ENCODE peak calls at places on chromosome 19, in six cellular contexts. S, O, C, D, N and I are unnamed samples.

GRCh38 chr19:5793188-5793587 is 2.2 kb upstream of the DUS3L start:
- DNase-seq in D (no peak), O (no peak), S (no peak), C (no peak), N (no peak), I (no peak)

GRCh38 chr19:35177377-35178274 is 23.1 kb downstream of the FXYD5 start:
- DNase-seq in O (no peak), S (peak), D (no peak), C (no peak), N (no peak), I (no peak)

GRCh38 chr19:36136975-36137686 is 2.7 kb upstream of the CAPNS1 start:
- DNase-seq in D (no peak), C (peak), O (no peak), N (peak), S (no peak), I (no peak)

GRCh38 chr19:15180451-15181390 is 20.1 kb downstream of the NOTCH3 start:
- DNase-seq in O (no peak), D (peak), N (peak), S (peak), C (no peak), I (no peak)

GRCh38 chr19:23401086-23401485 is 5.8 kb upstream of the ZNF91 start:
- DNase-seq in D (no peak), O (no peak), S (no peak), N (peak), C (no peak), I (no peak)

GRCh38 chr19:51131780-51132680 is 7.3 kb downstream of the SIGLEC9 start:
- DNase-seq in S (no peak), C (peak), D (no peak), O (peak), N (no peak), I (no peak)

GRCh38 chr19:38387550-38388309 is at the start of gene GGN:
- DNase-seq in N (peak), O (peak), D (peak), C (peak), S (peak), I (peak)

GRCh38 chr19:15330801-15331418 is 1.4 kb downstream of the BRD4 start:
- DNase-seq in O (peak), N (peak), S (no peak), D (no peak), C (peak), I (peak)

GRCh38 chr19:57192064-57192395 is 730 bp downstream of the ZNF264 start:
- DNase-seq in N (no peak), D (no peak), S (no peak), O (no peak), C (peak), I (no peak)

GRCh38 chr19:46967578-46968018 is 52.0 kb upstream of the NPAS1 start:
- DNase-seq in O (no peak), N (no peak), D (no peak), C (no peak), S (no peak), I (no peak)

GRCh38 chr19:16825312-16826168 is 3.7 kb upstream of the SIN3B start:
- DNase-seq in N (peak), D (peak), S (peak), C (peak), O (peak), I (no peak)

GRCh38 chr19:55624109-55625003 is at the start of gene ZNF784:
- DNase-seq in D (peak), S (peak), O (peak), N (peak), C (peak), I (peak)
- H2AK5ac ChIP-seq in D (no peak), S (no peak), O (peak), N (no peak), C (peak), I (no peak)

GRCh38 chr19:19847781-19848180 is 17.9 kb upstream of the ZNF253 start:
- DNase-seq in C (no peak), S (no peak), O (no peak), N (peak), D (no peak), I (no peak)

GRCh38 chr19:19849056-19849455 is 16.6 kb upstream of the ZNF253 start:
- DNase-seq in N (no peak), C (no peak), O (no peak), D (no peak), S (no peak), I (no peak)
- H3K14ac ChIP-seq in N (no peak), C (no peak), O (no peak), D (no peak), S (no peak), I (no peak)

GRCh38 chr19:48872884-48873475 is 759 bp downstream of the PPP1R15A start:
- DNase-seq in N (peak), O (peak), D (peak), C (peak), S (peak), I (peak)
- H2AK5ac ChIP-seq in N (peak), O (peak), D (peak), C (peak), S (peak), I (peak)

DNA sequence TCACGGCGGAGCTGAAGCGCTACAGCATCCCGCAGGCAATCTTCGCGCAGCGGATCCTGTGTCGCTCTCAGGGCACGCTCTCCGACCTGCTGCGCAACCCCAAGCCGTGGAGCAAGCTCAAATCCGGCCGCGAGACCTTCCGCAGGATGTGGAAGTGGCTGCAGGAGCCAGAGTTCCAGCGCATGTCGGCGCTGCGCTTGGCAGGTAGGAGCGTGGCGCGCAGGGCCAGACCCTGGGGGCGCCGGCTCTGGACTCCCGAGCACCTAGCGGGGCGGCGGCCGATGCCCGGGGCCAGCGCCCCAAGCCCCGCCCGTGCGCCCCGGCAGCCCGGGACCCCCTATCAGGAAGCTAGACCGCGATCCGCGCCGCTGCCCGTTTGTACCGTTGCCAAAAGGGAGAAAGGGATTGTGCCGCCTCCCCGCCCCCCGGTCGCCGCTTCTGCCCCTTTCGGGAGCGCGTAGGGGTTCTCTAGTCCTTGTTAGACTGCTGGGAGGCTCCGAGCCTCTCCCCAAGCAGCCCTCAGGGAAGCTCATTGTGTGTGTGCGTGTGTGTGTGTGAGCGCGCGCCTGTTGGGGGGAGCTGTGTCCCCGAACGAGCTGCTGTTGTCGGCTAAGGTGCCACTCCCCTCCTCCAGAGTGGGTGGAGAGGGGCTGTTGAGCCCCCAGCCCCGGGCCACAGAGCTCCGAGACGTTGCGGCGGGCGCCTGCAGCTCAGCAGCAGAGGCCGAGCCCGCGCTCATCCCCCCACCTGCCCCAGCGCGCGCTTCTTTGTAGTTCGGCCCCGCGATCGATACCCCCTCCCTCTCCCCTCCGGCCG is 1.6 kb downstream of the ONECUT3 start:
- DNase-seq in C (no peak), N (no peak), S (no peak), D (peak), O (peak), I (no peak)
- H3K14ac ChIP-seq in C (no peak), N (no peak), S (no peak), D (no peak), O (no peak), I (peak)

GRCh38 chr19:8513687-8514504 is at the start of gene ZNF414:
- DNase-seq in S (peak), N (peak), C (peak), O (peak), D (peak), I (peak)
- H2AK5ac ChIP-seq in S (no peak), N (peak), C (peak), O (peak), D (no peak), I (peak)

GRCh38 chr19:28701491-28701890 is 511.5 kb downstream of the UQCRFS1 start:
- DNase-seq in O (no peak), D (no peak), S (no peak), N (no peak), C (no peak), I (no peak)
- H3K14ac ChIP-seq in O (no peak), D (no peak), S (no peak), N (no peak), C (no peak), I (no peak)

GRCh38 chr19:18612051-18612771 is 459 bp upstream of the TMEM59L start:
- DNase-seq in N (no peak), C (no peak), S (no peak), D (peak), O (no peak), I (no peak)

GRCh38 chr19:18611327-18612050 is 1.2 kb upstream of the TMEM59L start:
- DNase-seq in D (peak), C (no peak), O (no peak), S (peak), N (peak), I (no peak)

GRCh38 chr19:18609717-18610051 is 3.0 kb upstream of the TMEM59L start:
- DNase-seq in O (no peak), C (no peak), S (no peak), D (no peak), N (no peak), I (no peak)

GRCh38 chr19:18610245-18610555 is 2.5 kb upstream of the TMEM59L start:
- DNase-seq in D (no peak), O (no peak), N (no peak), C (no peak), S (no peak), I (no peak)

DNA sequence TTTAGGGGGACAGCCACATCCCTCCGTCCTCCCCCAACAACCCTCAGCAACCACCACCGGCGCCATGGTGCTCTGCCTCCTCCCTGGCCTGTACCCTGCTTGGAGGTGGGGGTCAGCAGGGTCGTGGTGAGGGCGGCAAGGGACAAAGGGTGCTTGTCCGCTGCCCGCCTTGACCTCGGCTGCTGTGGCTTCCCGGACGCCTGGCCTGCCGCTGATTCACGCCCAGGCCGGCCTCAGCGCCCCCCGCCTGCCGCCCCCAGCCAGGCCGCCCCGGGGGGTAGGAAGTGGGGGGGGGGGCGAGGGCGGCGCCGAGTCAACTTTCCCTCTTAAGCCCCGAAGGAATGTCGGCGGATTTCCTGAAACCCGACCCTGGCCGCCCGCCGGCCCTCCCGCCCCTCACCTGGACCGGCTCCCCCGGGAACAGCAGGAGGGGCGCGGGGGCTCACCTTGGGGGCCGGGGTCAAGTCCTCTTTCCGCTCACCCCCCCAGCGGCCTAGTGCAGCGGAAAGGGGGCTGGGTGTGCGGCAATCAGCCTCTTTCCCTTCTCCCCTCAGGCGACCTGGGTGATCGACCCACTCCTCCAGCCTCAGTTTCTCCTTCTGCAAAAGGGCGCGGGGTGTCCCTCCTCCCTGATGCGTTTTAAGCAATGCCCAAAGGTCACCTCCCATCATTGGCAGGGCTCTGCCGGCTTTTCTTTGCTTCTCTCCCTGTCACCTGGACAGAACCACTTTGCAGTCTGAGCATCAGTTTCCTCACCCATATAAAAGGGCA is 1.9 kb upstream of the TMEM59L start:
- DNase-seq in N (no peak), D (peak), S (peak), O (no peak), C (no peak), I (no peak)
- H2AK5ac ChIP-seq in N (no peak), D (peak), S (no peak), O (no peak), C (no peak), I (peak)

GRCh38 chr19:3274245-3275067 is 50.0 kb downstream of the CELF5 start:
- DNase-seq in N (no peak), C (no peak), S (no peak), O (no peak), D (no peak), I (no peak)

GRCh38 chr19:3276341-3276799 is 51.9 kb downstream of the CELF5 start:
- DNase-seq in O (no peak), C (no peak), N (peak), D (peak), S (peak), I (no peak)

GRCh38 chr19:3275068-3275582 is 50.7 kb downstream of the CELF5 start:
- DNase-seq in N (no peak), S (peak), O (peak), D (no peak), C (no peak), I (peak)

GRCh38 chr19:3277649-3278048 is 53.2 kb downstream of the CELF5 start:
- DNase-seq in O (no peak), N (no peak), S (no peak), D (no peak), C (no peak), I (no peak)

GRCh38 chr19:3275583-3276340 is 51.3 kb downstream of the CELF5 start:
- DNase-seq in C (peak), D (peak), S (peak), O (peak), N (no peak), I (peak)
- H3K14ac ChIP-seq in C (no peak), D (no peak), S (no peak), O (no peak), N (no peak), I (no peak)

DNA sequence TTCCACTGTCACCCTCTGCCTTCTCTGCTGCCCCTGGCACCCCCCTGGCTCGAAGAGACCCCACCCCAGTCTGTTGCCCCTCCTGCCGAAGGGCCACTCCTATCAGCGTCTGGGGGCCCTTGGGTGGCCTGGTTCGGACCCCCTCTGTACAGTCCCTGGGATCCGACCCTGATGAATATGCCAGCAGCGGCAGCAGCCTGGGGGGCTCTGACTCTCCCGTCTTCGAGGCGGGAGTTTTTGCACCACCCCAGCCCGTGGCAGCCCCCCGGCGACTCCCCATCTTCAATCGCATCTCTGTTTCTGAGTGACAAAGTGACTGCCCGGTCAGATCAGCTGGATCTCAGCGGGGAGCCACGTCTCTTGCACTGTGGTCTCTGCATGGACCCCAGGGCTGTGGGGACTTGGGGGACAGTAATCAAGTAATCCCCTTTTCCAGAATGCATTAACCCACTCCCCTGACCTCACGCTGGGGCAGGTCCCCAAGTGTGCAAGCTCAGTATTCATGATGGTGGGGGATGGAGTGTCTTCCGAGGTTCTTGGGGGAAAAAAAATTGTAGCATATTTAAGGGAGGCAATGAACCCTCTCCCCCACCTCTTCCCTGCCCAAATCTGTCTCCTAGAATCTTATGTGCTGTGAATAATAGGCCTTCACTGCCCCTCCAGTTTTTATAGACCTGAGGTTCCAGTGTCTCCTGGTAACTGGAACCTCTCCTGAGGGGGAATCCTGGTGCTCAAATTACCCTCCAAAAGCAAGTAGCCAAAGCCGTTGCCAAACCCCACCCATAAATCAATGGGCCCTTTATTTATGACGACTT is 2.0 kb downstream of the ZFP36 start:
- DNase-seq in S (no peak), D (peak), N (no peak), O (peak), C (peak), I (no peak)
- H2AK5ac ChIP-seq in S (no peak), D (no peak), N (peak), O (no peak), C (peak), I (peak)

DNA sequence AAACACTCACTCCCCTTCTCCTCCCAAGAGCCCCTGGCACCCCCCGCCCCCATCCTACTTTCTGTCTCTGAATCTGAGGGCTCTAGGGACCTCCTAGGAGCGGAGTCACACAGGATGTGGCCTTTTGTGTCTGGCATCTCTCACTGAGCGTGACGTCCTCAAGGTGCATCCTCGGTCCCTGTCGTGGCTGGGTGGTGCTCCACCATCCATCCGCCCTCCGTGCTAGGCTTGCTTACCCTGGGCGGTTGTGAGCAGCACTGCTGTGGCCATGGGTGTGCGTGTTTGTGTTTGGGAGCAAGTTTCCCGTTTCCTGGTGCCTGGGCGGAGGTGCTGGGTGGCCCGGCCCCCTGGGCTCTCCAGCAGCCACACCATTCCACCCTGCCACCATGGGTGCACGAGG is 12.2 kb downstream of the PLEKHJ1 start:
- DNase-seq in C (no peak), S (no peak), O (no peak), N (no peak), D (no peak), I (no peak)
- H3K14ac ChIP-seq in C (no peak), S (no peak), O (no peak), N (no peak), D (no peak), I (peak)